ENCODE peak calls at places on chromosome 3, in nine cellular contexts. R is astrocyte of the hippocampus; Z is aorta; G is cardiac fibroblast; I is stimulated activated effector memory CD8-positive, alpha-beta T cell treated with anti-CD3 and anti-CD28 coated beads, Interleukin-12 subunit alpha, Interleukin-12 subunit beta, amount 100 ng/mL, for 72 hours; Y is skeletal muscle cell; C is NCI-H1092; Q is NAMALWA; H is ELR. D is an unnamed sample.

GRCh38 chr3:134315286-134316106 is 58.8 kb downstream of the AMOTL2 start:
- DNase-seq in R (peak), Z (peak), G (peak), I (no peak), Y (peak), C (no peak), Q (no peak), H (peak), D (no peak)

GRCh38 chr3:88180398-88180999 is 30.7 kb downstream of the C3orf38 start:
- DNase-seq in R (peak), Z (no peak), G (peak), I (no peak), Y (peak), C (no peak), Q (peak), H (peak), D (peak)

GRCh38 chr3:72728958-72729467 is 119.2 kb downstream of the SHQ1 start:
- DNase-seq in R (peak), Z (no peak), G (no peak), I (no peak), Y (no peak), C (peak), Q (no peak), H (no peak), D (no peak)

GRCh38 chr3:115341208-115341607 is 194.1 kb upstream of the ZBTB20 start:
- DNase-seq in R (peak), Z (no peak), G (peak), I (no peak), Y (peak), C (no peak), Q (no peak), H (peak), D (no peak)

GRCh38 chr3:190621209-190621608 is 107.3 kb downstream of the IL1RAP start:
- DNase-seq in R (no peak), Z (no peak), G (no peak), I (no peak), Y (no peak), C (no peak), Q (no peak), H (no peak), D (no peak)

GRCh38 chr3:123357275-123357674 is 91.6 kb downstream of the ADCY5 start:
- DNase-seq in R (no peak), Z (no peak), G (no peak), I (no peak), Y (no peak), C (no peak), Q (no peak), H (no peak), D (no peak)

GRCh38 chr3:168952551-168952950 is 711.0 kb downstream of the MECOM start:
- DNase-seq in R (peak), Z (no peak), G (peak), I (no peak), Y (peak), C (no peak), Q (peak), H (peak), D (peak)

GRCh38 chr3:193771736-193772135 is 178.7 kb downstream of the OPA1 start:
- DNase-seq in R (no peak), Z (no peak), G (no peak), I (no peak), Y (no peak), C (no peak), Q (no peak), H (no peak), D (no peak)